ENCODE peak calls at places on chromosomes 12 and 14, in nine cellular contexts. One of them, this sample, is unnamed.

GRCh38 chr14:34851395-34851794 is 23.8 kb downstream of the BAZ1A start:
- DNase-seq in pancreas: no peak
- DNase-seq in naive thymus-derived CD4-positive, alpha-beta T cell: no peak
- DNase-seq in iPS-NIHi11: no peak
- DNase-seq in HT1080: peak
- DNase-seq in naive thymus-derived CD8-positive, alpha-beta T cell: no peak
- DNase-seq in ovary: no peak
- DNase-seq in C1 segment of cervical spinal cord: no peak
- DNase-seq in lower leg skin: no peak
- DNase-seq in this sample: no peak

GRCh38 chr14:64734990-64735389 is 30.8 kb downstream of the PLEKHG3 start:
- DNase-seq in HT1080: no peak
- DNase-seq in C1 segment of cervical spinal cord: no peak
- DNase-seq in iPS-NIHi11: no peak
- DNase-seq in naive thymus-derived CD8-positive, alpha-beta T cell: no peak
- DNase-seq in naive thymus-derived CD4-positive, alpha-beta T cell: no peak
- DNase-seq in pancreas: no peak
- DNase-seq in lower leg skin: no peak
- DNase-seq in ovary: no peak
- DNase-seq in this sample: no peak

GRCh38 chr14:94886931-94887330 is 117.0 kb upstream of the GSC start:
- DNase-seq in naive thymus-derived CD8-positive, alpha-beta T cell: no peak
- DNase-seq in HT1080: no peak
- DNase-seq in iPS-NIHi11: no peak
- DNase-seq in C1 segment of cervical spinal cord: no peak
- DNase-seq in naive thymus-derived CD4-positive, alpha-beta T cell: no peak
- DNase-seq in lower leg skin: no peak
- DNase-seq in ovary: no peak
- DNase-seq in pancreas: no peak
- DNase-seq in this sample: no peak

GRCh38 chr12:112243255-112243965 is 118.0 kb downstream of the TRAFD1 start:
- DNase-seq in naive thymus-derived CD8-positive, alpha-beta T cell: no peak
- DNase-seq in HT1080: no peak
- DNase-seq in C1 segment of cervical spinal cord: no peak
- DNase-seq in iPS-NIHi11: no peak
- DNase-seq in lower leg skin: no peak
- DNase-seq in pancreas: no peak
- DNase-seq in naive thymus-derived CD4-positive, alpha-beta T cell: no peak
- DNase-seq in ovary: no peak
- DNase-seq in this sample: no peak

GRCh38 chr14:25004389-25004809 is 45.5 kb downstream of the STXBP6 start:
- DNase-seq in pancreas: no peak
- DNase-seq in naive thymus-derived CD4-positive, alpha-beta T cell: no peak
- DNase-seq in naive thymus-derived CD8-positive, alpha-beta T cell: no peak
- DNase-seq in lower leg skin: no peak
- DNase-seq in C1 segment of cervical spinal cord: no peak
- DNase-seq in ovary: no peak
- DNase-seq in HT1080: no peak
- DNase-seq in iPS-NIHi11: no peak
- DNase-seq in this sample: no peak

GRCh38 chr14:61388976-61389576 is 67.7 kb downstream of the PRKCH start:
- DNase-seq in pancreas: no peak
- DNase-seq in naive thymus-derived CD8-positive, alpha-beta T cell: no peak
- DNase-seq in ovary: no peak
- DNase-seq in lower leg skin: no peak
- DNase-seq in C1 segment of cervical spinal cord: no peak
- DNase-seq in iPS-NIHi11: no peak
- DNase-seq in naive thymus-derived CD4-positive, alpha-beta T cell: no peak
- DNase-seq in HT1080: peak
- DNase-seq in this sample: no peak

GRCh38 chr12:52631676-52632459 is 13.5 kb upstream of the KRT73 start:
- DNase-seq in ovary: no peak
- DNase-seq in HT1080: no peak
- DNase-seq in iPS-NIHi11: no peak
- DNase-seq in pancreas: no peak
- DNase-seq in C1 segment of cervical spinal cord: no peak
- DNase-seq in lower leg skin: peak
- DNase-seq in naive thymus-derived CD4-positive, alpha-beta T cell: no peak
- DNase-seq in naive thymus-derived CD8-positive, alpha-beta T cell: no peak
- DNase-seq in this sample: no peak

GRCh38 chr12:111359231-111359913 is 9.5 kb downstream of the PHETA1 start:
- DNase-seq in naive thymus-derived CD4-positive, alpha-beta T cell: no peak
- DNase-seq in HT1080: no peak
- DNase-seq in C1 segment of cervical spinal cord: no peak
- DNase-seq in pancreas: no peak
- DNase-seq in lower leg skin: no peak
- DNase-seq in naive thymus-derived CD8-positive, alpha-beta T cell: no peak
- DNase-seq in iPS-NIHi11: no peak
- DNase-seq in ovary: no peak
- DNase-seq in this sample: no peak

GRCh38 chr14:104863923-104864266 is 1.2 kb upstream of the CEP170B start:
- DNase-seq in naive thymus-derived CD4-positive, alpha-beta T cell: no peak
- DNase-seq in lower leg skin: no peak
- DNase-seq in HT1080: no peak
- DNase-seq in ovary: no peak
- DNase-seq in iPS-NIHi11: no peak
- DNase-seq in C1 segment of cervical spinal cord: no peak
- DNase-seq in naive thymus-derived CD8-positive, alpha-beta T cell: no peak
- DNase-seq in pancreas: no peak
- DNase-seq in this sample: no peak

GRCh38 chr12:100823988-100824387 is 29.4 kb downstream of the ANO4 start:
- DNase-seq in HT1080: peak
- DNase-seq in lower leg skin: no peak
- DNase-seq in C1 segment of cervical spinal cord: no peak
- DNase-seq in pancreas: no peak
- DNase-seq in iPS-NIHi11: no peak
- DNase-seq in ovary: no peak
- DNase-seq in naive thymus-derived CD4-positive, alpha-beta T cell: no peak
- DNase-seq in naive thymus-derived CD8-positive, alpha-beta T cell: no peak
- DNase-seq in this sample: no peak

GRCh38 chr14:53409289-53409688 is 256.2 kb upstream of the DDHD1 start:
- DNase-seq in HT1080: no peak
- DNase-seq in pancreas: no peak
- DNase-seq in lower leg skin: no peak
- DNase-seq in ovary: no peak
- DNase-seq in iPS-NIHi11: no peak
- DNase-seq in C1 segment of cervical spinal cord: no peak
- DNase-seq in naive thymus-derived CD8-positive, alpha-beta T cell: no peak
- DNase-seq in naive thymus-derived CD4-positive, alpha-beta T cell: no peak
- DNase-seq in this sample: no peak

GRCh38 chr12:103524238-103524875 is 28.6 kb upstream of the C12orf42 start:
- DNase-seq in HT1080: no peak
- DNase-seq in lower leg skin: no peak
- DNase-seq in C1 segment of cervical spinal cord: no peak
- DNase-seq in naive thymus-derived CD8-positive, alpha-beta T cell: no peak
- DNase-seq in ovary: no peak
- DNase-seq in pancreas: no peak
- DNase-seq in naive thymus-derived CD4-positive, alpha-beta T cell: no peak
- DNase-seq in iPS-NIHi11: no peak
- DNase-seq in this sample: no peak

GRCh38 chr14:78007160-78007559 is 163.0 kb upstream of the NRXN3 start:
- DNase-seq in lower leg skin: no peak
- DNase-seq in naive thymus-derived CD8-positive, alpha-beta T cell: no peak
- DNase-seq in iPS-NIHi11: no peak
- DNase-seq in pancreas: no peak
- DNase-seq in HT1080: peak
- DNase-seq in ovary: no peak
- DNase-seq in C1 segment of cervical spinal cord: no peak
- DNase-seq in naive thymus-derived CD4-positive, alpha-beta T cell: no peak
- DNase-seq in this sample: no peak

GRCh38 chr14:93984987-93985410 is 8.6 kb upstream of the ASB2 start:
- DNase-seq in iPS-NIHi11: peak
- DNase-seq in lower leg skin: no peak
- DNase-seq in naive thymus-derived CD8-positive, alpha-beta T cell: no peak
- DNase-seq in naive thymus-derived CD4-positive, alpha-beta T cell: no peak
- DNase-seq in ovary: no peak
- DNase-seq in pancreas: peak
- DNase-seq in C1 segment of cervical spinal cord: no peak
- DNase-seq in HT1080: peak
- DNase-seq in this sample: peak

GRCh38 chr14:35406811-35407630 is 2.5 kb upstream of the NFKBIA start:
- DNase-seq in lower leg skin: no peak
- DNase-seq in ovary: no peak
- DNase-seq in iPS-NIHi11: peak
- DNase-seq in pancreas: no peak
- DNase-seq in HT1080: peak
- DNase-seq in naive thymus-derived CD8-positive, alpha-beta T cell: peak
- DNase-seq in naive thymus-derived CD4-positive, alpha-beta T cell: peak
- DNase-seq in C1 segment of cervical spinal cord: no peak
- DNase-seq in this sample: no peak

GRCh38 chr14:22570132-22570949 is 18.7 kb downstream of the DAD1 start:
- DNase-seq in lower leg skin: no peak
- DNase-seq in HT1080: peak
- DNase-seq in C1 segment of cervical spinal cord: peak
- DNase-seq in naive thymus-derived CD8-positive, alpha-beta T cell: peak
- DNase-seq in iPS-NIHi11: peak
- DNase-seq in ovary: peak
- DNase-seq in naive thymus-derived CD4-positive, alpha-beta T cell: peak
- DNase-seq in pancreas: peak
- DNase-seq in this sample: no peak

GRCh38 chr12:93773122-93773871 is 96.1 kb downstream of the CRADD start:
- DNase-seq in naive thymus-derived CD4-positive, alpha-beta T cell: peak
- DNase-seq in lower leg skin: no peak
- DNase-seq in naive thymus-derived CD8-positive, alpha-beta T cell: peak
- DNase-seq in pancreas: no peak
- DNase-seq in ovary: no peak
- DNase-seq in iPS-NIHi11: no peak
- DNase-seq in C1 segment of cervical spinal cord: no peak
- DNase-seq in HT1080: peak
- DNase-seq in this sample: no peak

GRCh38 chr12:103771466-103771865 is 69.6 kb downstream of the NT5DC3 start:
- DNase-seq in pancreas: peak
- DNase-seq in C1 segment of cervical spinal cord: no peak
- DNase-seq in ovary: peak
- DNase-seq in naive thymus-derived CD8-positive, alpha-beta T cell: no peak
- DNase-seq in iPS-NIHi11: peak
- DNase-seq in HT1080: peak
- DNase-seq in naive thymus-derived CD4-positive, alpha-beta T cell: no peak
- DNase-seq in lower leg skin: no peak
- DNase-seq in this sample: no peak

GRCh38 chr12:113723631-113724030 is 242.5 kb downstream of the RBM19 start:
- DNase-seq in HT1080: no peak
- DNase-seq in ovary: no peak
- DNase-seq in iPS-NIHi11: no peak
- DNase-seq in naive thymus-derived CD8-positive, alpha-beta T cell: no peak
- DNase-seq in naive thymus-derived CD4-positive, alpha-beta T cell: no peak
- DNase-seq in lower leg skin: no peak
- DNase-seq in C1 segment of cervical spinal cord: no peak
- DNase-seq in pancreas: no peak
- DNase-seq in this sample: no peak

GRCh38 chr14:101988377-101988776 is 24.0 kb downstream of the DYNC1H1 start:
- DNase-seq in pancreas: no peak
- DNase-seq in lower leg skin: no peak
- DNase-seq in HT1080: no peak
- DNase-seq in naive thymus-derived CD8-positive, alpha-beta T cell: no peak
- DNase-seq in naive thymus-derived CD4-positive, alpha-beta T cell: no peak
- DNase-seq in iPS-NIHi11: no peak
- DNase-seq in ovary: no peak
- DNase-seq in C1 segment of cervical spinal cord: no peak
- DNase-seq in this sample: no peak

GRCh38 chr12:126588586-126589249 is 1523.5 kb downstream of the AACS start:
- DNase-seq in HT1080: peak
- DNase-seq in C1 segment of cervical spinal cord: no peak
- DNase-seq in iPS-NIHi11: no peak
- DNase-seq in pancreas: no peak
- DNase-seq in lower leg skin: no peak
- DNase-seq in naive thymus-derived CD4-positive, alpha-beta T cell: peak
- DNase-seq in ovary: no peak
- DNase-seq in naive thymus-derived CD8-positive, alpha-beta T cell: no peak
- DNase-seq in this sample: no peak

GRCh38 chr14:47438650-47439140 is 236.7 kb downstream of the MDGA2 start:
- DNase-seq in ovary: no peak
- DNase-seq in iPS-NIHi11: peak
- DNase-seq in HT1080: peak
- DNase-seq in naive thymus-derived CD4-positive, alpha-beta T cell: no peak
- DNase-seq in naive thymus-derived CD8-positive, alpha-beta T cell: no peak
- DNase-seq in pancreas: no peak
- DNase-seq in lower leg skin: no peak
- DNase-seq in C1 segment of cervical spinal cord: no peak
- DNase-seq in this sample: peak

GRCh38 chr12:62317017-62317416 is 56.8 kb downstream of the USP15 start:
- DNase-seq in pancreas: no peak
- DNase-seq in naive thymus-derived CD4-positive, alpha-beta T cell: no peak
- DNase-seq in iPS-NIHi11: no peak
- DNase-seq in ovary: no peak
- DNase-seq in HT1080: no peak
- DNase-seq in C1 segment of cervical spinal cord: no peak
- DNase-seq in lower leg skin: no peak
- DNase-seq in naive thymus-derived CD8-positive, alpha-beta T cell: no peak
- DNase-seq in this sample: no peak

GRCh38 chr14:54105406-54105805 is 148.8 kb upstream of the BMP4 start:
- DNase-seq in naive thymus-derived CD4-positive, alpha-beta T cell: no peak
- DNase-seq in naive thymus-derived CD8-positive, alpha-beta T cell: no peak
- DNase-seq in HT1080: no peak
- DNase-seq in iPS-NIHi11: no peak
- DNase-seq in ovary: no peak
- DNase-seq in C1 segment of cervical spinal cord: no peak
- DNase-seq in pancreas: no peak
- DNase-seq in lower leg skin: no peak
- DNase-seq in this sample: no peak

GRCh38 chr14:104141621-104142091 is 3.3 kb downstream of the KIF26A start:
- DNase-seq in naive thymus-derived CD8-positive, alpha-beta T cell: no peak
- DNase-seq in ovary: peak
- DNase-seq in pancreas: peak
- DNase-seq in C1 segment of cervical spinal cord: no peak
- DNase-seq in naive thymus-derived CD4-positive, alpha-beta T cell: no peak
- DNase-seq in lower leg skin: peak
- DNase-seq in HT1080: no peak
- DNase-seq in iPS-NIHi11: peak
- DNase-seq in this sample: no peak

GRCh38 chr14:84228702-84229101 is 1301.2 kb upstream of the FLRT2 start:
- DNase-seq in pancreas: no peak
- DNase-seq in ovary: no peak
- DNase-seq in lower leg skin: no peak
- DNase-seq in C1 segment of cervical spinal cord: no peak
- DNase-seq in iPS-NIHi11: no peak
- DNase-seq in naive thymus-derived CD4-positive, alpha-beta T cell: no peak
- DNase-seq in naive thymus-derived CD8-positive, alpha-beta T cell: no peak
- DNase-seq in HT1080: peak
- DNase-seq in this sample: no peak

GRCh38 chr14:24058260-24058950 is 6.6 kb downstream of the CARMIL3 start:
- DNase-seq in iPS-NIHi11: peak
- DNase-seq in naive thymus-derived CD8-positive, alpha-beta T cell: peak
- DNase-seq in naive thymus-derived CD4-positive, alpha-beta T cell: peak
- DNase-seq in HT1080: peak
- DNase-seq in pancreas: peak
- DNase-seq in ovary: peak
- DNase-seq in C1 segment of cervical spinal cord: no peak
- DNase-seq in lower leg skin: no peak
- DNase-seq in this sample: no peak

GRCh38 chr12:13595536-13596450 is 385.6 kb downstream of the GRIN2B start:
- DNase-seq in C1 segment of cervical spinal cord: no peak
- DNase-seq in ovary: no peak
- DNase-seq in pancreas: no peak
- DNase-seq in naive thymus-derived CD8-positive, alpha-beta T cell: no peak
- DNase-seq in naive thymus-derived CD4-positive, alpha-beta T cell: no peak
- DNase-seq in HT1080: no peak
- DNase-seq in iPS-NIHi11: peak
- DNase-seq in lower leg skin: no peak
- DNase-seq in this sample: no peak

GRCh38 chr14:64763801-64764511 is 59.7 kb downstream of the PLEKHG3 start:
- DNase-seq in naive thymus-derived CD8-positive, alpha-beta T cell: no peak
- DNase-seq in HT1080: peak
- DNase-seq in C1 segment of cervical spinal cord: no peak
- DNase-seq in ovary: peak
- DNase-seq in lower leg skin: no peak
- DNase-seq in naive thymus-derived CD4-positive, alpha-beta T cell: no peak
- DNase-seq in iPS-NIHi11: no peak
- DNase-seq in pancreas: no peak
- DNase-seq in this sample: no peak

GRCh38 chr14:104316121-104316722 is 177.8 kb downstream of the KIF26A start:
- DNase-seq in C1 segment of cervical spinal cord: no peak
- DNase-seq in naive thymus-derived CD8-positive, alpha-beta T cell: no peak
- DNase-seq in pancreas: no peak
- DNase-seq in iPS-NIHi11: no peak
- DNase-seq in ovary: no peak
- DNase-seq in lower leg skin: no peak
- DNase-seq in naive thymus-derived CD4-positive, alpha-beta T cell: no peak
- DNase-seq in HT1080: no peak
- DNase-seq in this sample: no peak